ENCODE peak calls at places on chromosomes 5 and 9, in four cellular contexts. Z, N, J and K are unnamed samples.

GRCh38 chr9:567746-568305 is 273.7 kb upstream of the DMRT1 start:
- DNase-seq in N (no peak), Z (no peak), J (no peak), K (no peak)

GRCh38 chr5:36882250-36882649 is 5.7 kb downstream of the NIPBL start:
- DNase-seq in N (no peak), J (no peak), Z (no peak), K (no peak)

GRCh38 chr9:77731930-77732329 is 83.8 kb upstream of the GNA14 start:
- DNase-seq in N (no peak), Z (no peak), J (no peak), K (no peak)

GRCh38 chr9:74379718-74380117 is 117.4 kb upstream of the RORB start:
- DNase-seq in N (no peak), Z (no peak), J (no peak), K (no peak)

GRCh38 chr5:58259685-58260152 is 200.2 kb downstream of the PLK2 start:
- DNase-seq in N (no peak), J (no peak), Z (no peak), K (no peak)

GRCh38 chr5:172903790-172904189 is 55.4 kb upstream of the RPL26L1 start:
- DNase-seq in N (no peak), Z (no peak), J (no peak), K (no peak)

GRCh38 chr5:17000296-17000939 is 64.3 kb upstream of the MYO10 start:
- DNase-seq in N (no peak), J (no peak), Z (no peak), K (no peak)

GRCh38 chr9:31608413-31608812 is 776.0 kb upstream of the ACO1 start:
- DNase-seq in J (no peak), N (no peak), Z (no peak), K (no peak)

GRCh38 chr5:97499605-97500004 is 316.6 kb upstream of the RIOK2 start:
- DNase-seq in J (no peak), N (no peak), Z (no peak), K (no peak)

GRCh38 chr9:95732803-95733686 is 142.4 kb upstream of the ERCC6L2 start:
- DNase-seq in Z (no peak), J (peak), N (no peak), K (no peak)

GRCh38 chr9:18023332-18023731 is 444.5 kb downstream of the SH3GL2 start:
- DNase-seq in Z (no peak), J (no peak), N (no peak), K (no peak)

GRCh38 chr5:80584770-80585169 is 14.7 kb upstream of the ANKRD34B start:
- DNase-seq in J (no peak), Z (no peak), N (no peak), K (no peak)

GRCh38 chr5:177312649-177313181 is 1.0 kb upstream of the MXD3 start:
- DNase-seq in Z (no peak), N (peak), J (peak), K (no peak)

GRCh38 chr9:36925033-36925432 is 109.0 kb downstream of the PAX5 start:
- DNase-seq in J (no peak), N (no peak), Z (no peak), K (no peak)

GRCh38 chr9:16912197-16912596 is 41.7 kb upstream of the BNC2 start:
- DNase-seq in Z (no peak), N (no peak), J (no peak), K (no peak)

GRCh38 chr5:135095871-135096270 is 61.8 kb upstream of the PITX1 start:
- DNase-seq in N (no peak), J (no peak), Z (no peak), K (no peak)

GRCh38 chr9:123102380-123103113 is 69.1 kb downstream of the GPR21 start:
- DNase-seq in N (no peak), Z (no peak), J (no peak), K (no peak)

GRCh38 chr5:102324714-102325113 is 28.6 kb upstream of the SLCO4C1 start:
- DNase-seq in N (no peak), J (no peak), Z (no peak), K (no peak)

GRCh38 chr5:2727620-2728019 is 23.9 kb downstream of the IRX2 start:
- DNase-seq in Z (peak), J (no peak), N (no peak), K (no peak)

GRCh38 chr9:94632736-94633135 is 6.6 kb downstream of the FBP1 start:
- DNase-seq in J (no peak), N (no peak), Z (no peak), K (no peak)

GRCh38 chr5:150431048-150431447 is 18.3 kb upstream of the CD74 start:
- DNase-seq in J (no peak), N (no peak), Z (no peak), K (no peak)

GRCh38 chr9:133147412-133148271 is 16.1 kb downstream of the GBGT1 start:
- DNase-seq in Z (no peak), N (peak), J (peak), K (no peak)

GRCh38 chr5:112059601-112060135 is 302.7 kb upstream of the NREP start:
- DNase-seq in Z (no peak), N (no peak), J (no peak), K (no peak)